ENCODE peak calls at places on chromosomes 6 and 20, in four cellular contexts. I, N, K and X are unnamed samples.

GRCh38 chr6:56868687-56869086 is 86.2 kb upstream of the BEND6 start:
- DNase-seq in I (no peak), N (no peak), K (no peak), X (no peak)

GRCh38 chr6:81614292-81614691 is 138.2 kb downstream of the TENT5A start:
- DNase-seq in I (no peak), N (no peak), K (no peak), X (no peak)

GRCh38 chr6:53956068-53956711 is 155.1 kb upstream of the MLIP start:
- DNase-seq in I (no peak), N (peak), K (no peak), X (peak)

GRCh38 chr6:105469951-105470350 is 67.1 kb upstream of the PREP start:
- DNase-seq in I (no peak), N (no peak), K (no peak), X (no peak)

GRCh38 chr20:63495771-63496403 is 3.0 kb downstream of the EEF1A2 start:
- DNase-seq in I (peak), N (peak), K (peak), X (peak)

GRCh38 chr6:144379356-144379755 is 94.2 kb downstream of the UTRN start:
- DNase-seq in I (no peak), N (no peak), K (no peak), X (no peak)

GRCh38 chr6:158467923-158468322 is 92.0 kb upstream of the TMEM181 start:
- DNase-seq in I (no peak), N (no peak), K (no peak), X (no peak)

GRCh38 chr20:43961541-43962471 is 47.2 kb downstream of the TOX2 start:
- DNase-seq in I (no peak), N (no peak), K (no peak), X (no peak)

GRCh38 chr20:62344782-62345181 is 22.3 kb downstream of the LAMA5 start:
- DNase-seq in I (no peak), N (no peak), K (no peak), X (no peak)

GRCh38 chr6:37653229-37653628 is 44.5 kb downstream of the MDGA1 start:
- DNase-seq in I (no peak), N (no peak), K (no peak), X (no peak)

GRCh38 chr6:45697605-45698004 is 318.1 kb downstream of the CLIC5 start:
- DNase-seq in I (no peak), N (no peak), K (no peak), X (no peak)

GRCh38 chr6:17884501-17885039 is 102.9 kb downstream of the KIF13A start:
- DNase-seq in I (no peak), N (no peak), K (no peak), X (no peak)

GRCh38 chr6:73695619-73696421 is at the start of gene CD109:
- DNase-seq in I (no peak), N (peak), K (no peak), X (peak)

GRCh38 chr20:20211274-20211987 is 156.5 kb upstream of the INSM1 start:
- DNase-seq in I (no peak), N (no peak), K (no peak), X (no peak)

GRCh38 chr20:23404196-23404595 is 17.1 kb downstream of the NAPB start:
- DNase-seq in I (no peak), N (no peak), K (no peak), X (no peak)

GRCh38 chr6:99233219-99233618 is 116.3 kb downstream of the FAXC start:
- DNase-seq in I (no peak), N (no peak), K (no peak), X (no peak)

GRCh38 chr6:99514089-99514488 is 1.1 kb downstream of the USP45 start:
- DNase-seq in I (no peak), N (no peak), K (no peak), X (no peak)